ENCODE peak calls at places on chromosome 4, in four cellular contexts. One of them, this sample, is unnamed.

GRCh38 chr4:140257461-140258305 is 103.7 kb upstream of the MAML3 start:
- DNase-seq in AG09309: no peak
- DNase-seq in right atrium auricular region: no peak
- DNase-seq in uterus: no peak
- DNase-seq in this sample: peak; percentile 22

GRCh38 chr4:149684516-149684915 is 131.1 kb downstream of the IQCM start:
- DNase-seq in AG09309: no peak
- DNase-seq in right atrium auricular region: no peak
- DNase-seq in uterus: no peak
- DNase-seq in this sample: no peak

GRCh38 chr4:74682567-74683359 is 111.6 kb downstream of the BTC start:
- DNase-seq in uterus: no peak
- DNase-seq in AG09309: peak; percentile 75
- DNase-seq in right atrium auricular region: no peak
- DNase-seq in this sample: peak; percentile 91

GRCh38 chr4:88006956-88007303 is 505 bp upstream of the PKD2 start:
- DNase-seq in right atrium auricular region: no peak
- DNase-seq in uterus: no peak
- DNase-seq in AG09309: no peak
- DNase-seq in this sample: peak; percentile 25

GRCh38 chr4:179755322-179755721 is 2313.1 kb upstream of the AGA start:
- DNase-seq in right atrium auricular region: no peak
- DNase-seq in uterus: no peak
- DNase-seq in AG09309: no peak
- DNase-seq in this sample: no peak

GRCh38 chr4:165199286-165199685 is 8.1 kb upstream of the KLHL2 start:
- DNase-seq in right atrium auricular region: no peak
- DNase-seq in uterus: no peak
- DNase-seq in AG09309: no peak
- DNase-seq in this sample: no peak

GRCh38 chr4:6768539-6768905 is 14.0 kb upstream of the KIAA0232 start:
- DNase-seq in right atrium auricular region: peak; percentile 75
- DNase-seq in uterus: no peak
- DNase-seq in AG09309: no peak
- DNase-seq in this sample: peak; percentile 39

GRCh38 chr4:109410776-109411175 is 22.8 kb upstream of the SEC24B start:
- DNase-seq in AG09309: no peak
- DNase-seq in right atrium auricular region: no peak
- DNase-seq in uterus: no peak
- DNase-seq in this sample: peak; percentile 10

GRCh38 chr4:118888666-118889312 is at the start of gene SYNPO2:
- DNase-seq in AG09309: peak; percentile 31
- DNase-seq in uterus: peak; percentile 90
- DNase-seq in right atrium auricular region: peak; percentile 91
- DNase-seq in this sample: peak; percentile 82

GRCh38 chr4:114264877-114265291 is 285.4 kb upstream of the ARSJ start:
- DNase-seq in right atrium auricular region: no peak
- DNase-seq in uterus: no peak
- DNase-seq in AG09309: peak; percentile 16
- DNase-seq in this sample: peak; percentile 53

GRCh38 chr4:100189820-100190642 is at the start of gene DDIT4L:
- DNase-seq in uterus: peak; percentile 29
- DNase-seq in AG09309: no peak
- DNase-seq in right atrium auricular region: peak; percentile 69
- DNase-seq in this sample: peak; percentile 33

GRCh38 chr4:97867557-97868091 is 275.7 kb downstream of the STPG2 start:
- DNase-seq in right atrium auricular region: no peak
- DNase-seq in uterus: no peak
- DNase-seq in AG09309: no peak
- DNase-seq in this sample: no peak

GRCh38 chr4:14338206-14338605 is 664.1 kb upstream of the CPEB2 start:
- DNase-seq in AG09309: no peak
- DNase-seq in right atrium auricular region: no peak
- DNase-seq in uterus: no peak
- DNase-seq in this sample: peak; percentile 43

GRCh38 chr4:121792966-121793365 is 8.2 kb upstream of the EXOSC9 start:
- DNase-seq in uterus: no peak
- DNase-seq in right atrium auricular region: no peak
- DNase-seq in AG09309: no peak
- DNase-seq in this sample: no peak

GRCh38 chr4:60683357-60683756 is 516.8 kb upstream of the ADGRL3 start:
- DNase-seq in uterus: no peak
- DNase-seq in AG09309: peak; percentile 78
- DNase-seq in right atrium auricular region: no peak
- DNase-seq in this sample: peak; percentile 39

GRCh38 chr4:109721033-109721432 is 8.8 kb downstream of the PLA2G12A start:
- DNase-seq in right atrium auricular region: no peak
- DNase-seq in AG09309: no peak
- DNase-seq in uterus: no peak
- DNase-seq in this sample: peak; percentile 39

GRCh38 chr4:7161721-7162214 is 30.6 kb upstream of the SORCS2 start:
- DNase-seq in right atrium auricular region: no peak
- DNase-seq in AG09309: peak; percentile 13
- DNase-seq in uterus: peak; percentile 32
- DNase-seq in this sample: peak; percentile 68

GRCh38 chr4:109424093-109424818 is 9.4 kb upstream of the SEC24B start:
- DNase-seq in right atrium auricular region: no peak
- DNase-seq in AG09309: no peak
- DNase-seq in uterus: no peak
- DNase-seq in this sample: no peak

GRCh38 chr4:7638463-7638862 is 203.7 kb upstream of the PSAPL1 start:
- DNase-seq in AG09309: no peak
- DNase-seq in right atrium auricular region: no peak
- DNase-seq in uterus: no peak
- DNase-seq in this sample: no peak

GRCh38 chr4:38983756-38984647 is 48.2 kb downstream of the TMEM156 start:
- DNase-seq in right atrium auricular region: no peak
- DNase-seq in AG09309: peak; percentile 32
- DNase-seq in uterus: no peak
- DNase-seq in this sample: peak; percentile 26

GRCh38 chr4:41318839-41319530 is 62.3 kb downstream of the UCHL1 start:
- DNase-seq in uterus: no peak
- DNase-seq in AG09309: no peak
- DNase-seq in right atrium auricular region: peak; percentile 58
- DNase-seq in this sample: peak; percentile 14

GRCh38 chr4:155008389-155008788 is 200.0 kb upstream of the NPY2R start:
- DNase-seq in right atrium auricular region: no peak
- DNase-seq in AG09309: no peak
- DNase-seq in uterus: no peak
- DNase-seq in this sample: no peak

GRCh38 chr4:146207410-146207809 is 6.9 kb upstream of the REELD1 start:
- DNase-seq in AG09309: no peak
- DNase-seq in uterus: no peak
- DNase-seq in right atrium auricular region: no peak
- DNase-seq in this sample: no peak

GRCh38 chr4:131302108-131302507 is 1847.0 kb upstream of the PCDH10 start:
- DNase-seq in right atrium auricular region: no peak
- DNase-seq in AG09309: no peak
- DNase-seq in uterus: no peak
- DNase-seq in this sample: no peak

GRCh38 chr4:177380730-177381287 is 61.4 kb downstream of the AGA start:
- DNase-seq in AG09309: no peak
- DNase-seq in uterus: no peak
- DNase-seq in right atrium auricular region: no peak
- DNase-seq in this sample: peak; percentile 22

GRCh38 chr4:177381762-177382310 is 60.4 kb downstream of the AGA start:
- DNase-seq in AG09309: no peak
- DNase-seq in right atrium auricular region: no peak
- DNase-seq in uterus: no peak
- DNase-seq in this sample: no peak

GRCh38 chr4:177386416-177386815 is 55.8 kb downstream of the AGA start:
- DNase-seq in uterus: no peak
- DNase-seq in right atrium auricular region: no peak
- DNase-seq in AG09309: no peak
- DNase-seq in this sample: no peak

GRCh38 chr4:177385576-177386320 is 56.5 kb downstream of the AGA start:
- DNase-seq in AG09309: no peak
- DNase-seq in uterus: no peak
- DNase-seq in right atrium auricular region: no peak
- DNase-seq in this sample: no peak

DNA sequence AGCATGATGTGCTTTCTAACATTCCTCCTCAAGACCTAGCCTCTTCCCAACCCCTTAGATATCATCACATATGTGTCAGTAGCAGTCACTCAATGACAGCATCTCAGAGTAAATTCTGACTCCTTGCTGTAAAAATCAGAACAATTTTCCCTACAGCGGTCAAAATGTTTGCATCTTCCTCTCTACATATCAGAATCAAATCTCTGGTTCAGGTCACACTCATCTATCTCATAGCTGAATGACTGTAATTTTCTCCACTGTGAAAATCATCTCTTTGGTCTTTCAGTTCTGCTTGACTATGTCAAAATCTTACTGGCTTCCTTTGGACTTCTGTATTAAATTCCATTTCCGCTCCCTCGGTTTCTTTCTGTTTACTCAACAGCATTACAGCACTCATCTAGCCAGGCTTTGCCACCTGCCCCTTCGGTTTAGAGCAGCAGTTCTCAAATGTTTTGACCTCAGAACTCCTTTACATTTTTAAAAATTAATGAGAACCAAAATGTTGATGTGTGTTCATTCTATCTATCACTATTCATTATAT is 57.3 kb downstream of the AGA start:
- DNase-seq in right atrium auricular region: no peak
- DNase-seq in AG09309: no peak
- DNase-seq in uterus: no peak
- DNase-seq in this sample: no peak
- H3K4me3 ChIP-seq in right atrium auricular region: no peak overlapping the region
- H3K4me3 ChIP-seq in AG09309: no peak overlapping the region
- H3K4me3 ChIP-seq in uterus: no peak overlapping the region
- H3K4me3 ChIP-seq in this sample: no peak overlapping the region

GRCh38 chr4:147737623-147738022 is 5.7 kb downstream of the ARHGAP10 start:
- DNase-seq in right atrium auricular region: no peak
- DNase-seq in AG09309: no peak
- DNase-seq in uterus: no peak
- DNase-seq in this sample: no peak

GRCh38 chr4:147735413-147736301 is 3.8 kb downstream of the ARHGAP10 start:
- DNase-seq in uterus: no peak
- DNase-seq in AG09309: no peak
- DNase-seq in right atrium auricular region: no peak
- DNase-seq in this sample: no peak

GRCh38 chr4:147733614-147734344 is 1.9 kb downstream of the ARHGAP10 start:
- DNase-seq in AG09309: no peak
- DNase-seq in right atrium auricular region: no peak
- DNase-seq in uterus: no peak
- DNase-seq in this sample: peak; percentile 76

GRCh38 chr4:147734496-147734895 is 2.6 kb downstream of the ARHGAP10 start:
- DNase-seq in AG09309: no peak
- DNase-seq in right atrium auricular region: no peak
- DNase-seq in uterus: no peak
- DNase-seq in this sample: no peak

GRCh38 chr4:147736458-147736857 is 4.6 kb downstream of the ARHGAP10 start:
- DNase-seq in AG09309: no peak
- DNase-seq in right atrium auricular region: no peak
- DNase-seq in uterus: no peak
- DNase-seq in this sample: peak; percentile 93
- H3K4me3 ChIP-seq in AG09309: no peak overlapping the region
- H3K4me3 ChIP-seq in right atrium auricular region: no peak overlapping the region
- H3K4me3 ChIP-seq in uterus: no peak overlapping the region
- H3K4me3 ChIP-seq in this sample: no peak overlapping the region

DNA sequence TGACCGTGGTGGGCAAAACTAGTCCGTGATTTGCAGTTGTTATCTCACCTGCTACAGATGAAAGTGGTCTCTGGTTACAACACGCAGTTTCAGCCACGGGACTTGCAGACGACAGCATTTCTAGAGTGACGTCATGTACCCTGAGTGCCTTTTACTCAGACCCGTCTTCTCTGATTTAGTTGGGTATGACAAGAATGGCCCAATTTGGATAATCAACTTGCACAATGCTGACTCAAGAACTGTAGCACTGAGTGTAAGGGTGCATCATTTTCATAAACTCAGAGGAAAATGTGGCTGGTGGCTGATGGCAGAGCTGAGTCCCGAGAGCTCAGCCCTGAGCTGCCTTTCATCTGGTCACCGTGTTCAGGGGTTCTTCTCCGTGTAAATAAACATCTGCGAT is 281.4 kb upstream of the FRG1 start:
- DNase-seq in right atrium auricular region: no peak
- DNase-seq in uterus: no peak
- DNase-seq in AG09309: no peak
- DNase-seq in this sample: no peak
- H3K4me3 ChIP-seq in right atrium auricular region: no peak overlapping the region
- H3K4me3 ChIP-seq in uterus: no peak overlapping the region
- H3K4me3 ChIP-seq in AG09309: no peak overlapping the region
- H3K4me3 ChIP-seq in this sample: no peak overlapping the region

GRCh38 chr4:104592894-104593470 is 98.3 kb upstream of the CXXC4 start:
- DNase-seq in AG09309: no peak
- DNase-seq in uterus: no peak
- DNase-seq in right atrium auricular region: no peak
- DNase-seq in this sample: peak; percentile 9

GRCh38 chr4:104591505-104591904 is 96.8 kb upstream of the CXXC4 start:
- DNase-seq in AG09309: no peak
- DNase-seq in uterus: no peak
- DNase-seq in right atrium auricular region: no peak
- DNase-seq in this sample: no peak

GRCh38 chr4:104596189-104596588 is 101.5 kb upstream of the CXXC4 start:
- DNase-seq in uterus: no peak
- DNase-seq in right atrium auricular region: no peak
- DNase-seq in AG09309: no peak
- DNase-seq in this sample: no peak
- H3K4me3 ChIP-seq in uterus: no peak overlapping the region
- H3K4me3 ChIP-seq in right atrium auricular region: no peak overlapping the region
- H3K4me3 ChIP-seq in AG09309: no peak overlapping the region
- H3K4me3 ChIP-seq in this sample: no peak overlapping the region

GRCh38 chr4:681736-682451 is 7.1 kb downstream of the SLC49A3 start:
- DNase-seq in uterus: no peak
- DNase-seq in AG09309: no peak
- DNase-seq in right atrium auricular region: no peak
- DNase-seq in this sample: no peak
- H3K4me3 ChIP-seq in uterus: no peak overlapping the region
- H3K4me3 ChIP-seq in AG09309: no peak overlapping the region
- H3K4me3 ChIP-seq in right atrium auricular region: no peak overlapping the region
- H3K4me3 ChIP-seq in this sample: no peak overlapping the region

GRCh38 chr4:153518637-153519384 is 52.7 kb downstream of the TMEM131L start:
- DNase-seq in right atrium auricular region: no peak
- DNase-seq in uterus: no peak
- DNase-seq in AG09309: no peak
- DNase-seq in this sample: peak; percentile 35
- H3K4me3 ChIP-seq in right atrium auricular region: peak overlapping the region; percentile 3
- H3K4me3 ChIP-seq in uterus: no peak overlapping the region
- H3K4me3 ChIP-seq in AG09309: no peak overlapping the region
- H3K4me3 ChIP-seq in this sample: no peak overlapping the region

This sample was measured in cardiac fibroblast.